ENCODE peak calls at places on chromosomes 4 and X, in ten cellular contexts. C, D, Y, S, K, N, R, Q, F and O are unnamed samples.

GRCh38 chr4:176635372-176636261 is 157.1 kb downstream of the VEGFC start:
- DNase-seq in C (no peak), D (no peak), Y (no peak), S (no peak), K (peak; percentile 87), N (no peak), R (no peak), Q (no peak), F (no peak), O (peak; percentile 49)

GRCh38 chr4:105092768-105093167 is 53.9 kb upstream of the TET2 start:
- DNase-seq in C (no peak), D (no peak), Y (no peak), S (no peak), K (peak; percentile 50), N (no peak), R (no peak), Q (no peak), F (no peak), O (no peak)

GRCh38 chrX:426881-427280 is 40.2 kb upstream of the PPP2R3B start:
- DNase-seq in C (no peak), D (no peak), Y (no peak), S (no peak), K (peak; percentile 55), N (no peak), R (no peak), Q (no peak), F (no peak), O (no peak)

GRCh38 chr4:56654238-56654632 is 26.9 kb downstream of the HOPX start:
- DNase-seq in C (no peak), D (no peak), Y (no peak), S (no peak), K (no peak), N (no peak), R (no peak), Q (no peak), F (no peak), O (no peak)

GRCh38 chr4:17962171-17962570 is 59.4 kb downstream of the LCORL start:
- DNase-seq in C (no peak), D (no peak), Y (no peak), S (no peak), K (peak; percentile 23), N (no peak), R (no peak), Q (no peak), F (no peak), O (no peak)

GRCh38 chrX:32448320-32448719 is 763.0 kb downstream of the DMD start:
- DNase-seq in C (no peak), D (no peak), Y (no peak), S (no peak), K (no peak), N (no peak), R (no peak), Q (no peak), F (no peak), O (no peak)

GRCh38 chr4:96139251-96139929 is 299.5 kb downstream of the PDHA2 start:
- DNase-seq in C (no peak), D (no peak), Y (no peak), S (no peak), K (no peak), N (no peak), R (no peak), Q (no peak), F (no peak), O (no peak)

GRCh38 chr4:5385741-5386251 is 322.6 kb downstream of the EVC2 start:
- DNase-seq in C (no peak), D (no peak), Y (no peak), S (no peak), K (no peak), N (no peak), R (no peak), Q (no peak), F (no peak), O (no peak)

GRCh38 chrX:107747596-107748161 is 27.9 kb downstream of the TSC22D3 start:
- DNase-seq in C (no peak), D (no peak), Y (peak; percentile 10), S (no peak), K (peak; percentile 49), N (no peak), R (no peak), Q (no peak), F (no peak), O (peak; percentile 40)

GRCh38 chrX:132786217-132786616 is 172.2 kb downstream of the HS6ST2 start:
- DNase-seq in C (no peak), D (no peak), Y (no peak), S (no peak), K (no peak), N (no peak), R (no peak), Q (no peak), F (no peak), O (no peak)

GRCh38 chrX:87067795-87068194 is 449.8 kb upstream of the KLHL4 start:
- DNase-seq in C (no peak), D (no peak), Y (no peak), S (no peak), K (no peak), N (no peak), R (no peak), Q (no peak), F (no peak), O (no peak)

GRCh38 chr4:1834047-1834769 is 21.7 kb downstream of the LETM1 start:
- DNase-seq in C (no peak), D (no peak), Y (no peak), S (no peak), K (no peak), N (no peak), R (no peak), Q (no peak), F (no peak), O (no peak)

GRCh38 chr4:48913346-48913745 is 6.8 kb upstream of the OCIAD2 start:
- DNase-seq in C (no peak), D (no peak), Y (peak; percentile 49), S (no peak), K (peak; percentile 85), N (no peak), R (peak; percentile 8), Q (no peak), F (no peak), O (peak; percentile 64)

GRCh38 chrX:55714111-55714510 is 3.4 kb upstream of the RRAGB start:
- DNase-seq in C (no peak), D (no peak), Y (no peak), S (no peak), K (no peak), N (no peak), R (no peak), Q (no peak), F (no peak), O (no peak)

GRCh38 chr4:158169931-158170690 is 2.7 kb downstream of the GASK1B start:
- DNase-seq in C (no peak), D (no peak), Y (no peak), S (no peak), K (no peak), N (no peak), R (no peak), Q (no peak), F (no peak), O (no peak)

GRCh38 chrX:100410901-100411801 is 1.1 kb upstream of the PCDH19 start:
- DNase-seq in C (no peak), D (no peak), Y (no peak), S (peak; percentile 43), K (no peak), N (no peak), R (no peak), Q (no peak), F (no peak), O (no peak)

GRCh38 chr4:164379694-164380093 is 374.2 kb upstream of the SMIM31 start:
- DNase-seq in C (no peak), D (no peak), Y (no peak), S (no peak), K (no peak), N (no peak), R (no peak), Q (no peak), F (no peak), O (no peak)

GRCh38 chr4:77798385-77798784 is 20.8 kb downstream of the CNOT6L start:
- DNase-seq in C (no peak), D (no peak), Y (no peak), S (no peak), K (no peak), N (no peak), R (no peak), Q (no peak), F (no peak), O (no peak)

GRCh38 chr4:187294861-187295260 is 571.2 kb upstream of the FAT1 start:
- DNase-seq in C (no peak), D (no peak), Y (no peak), S (no peak), K (peak; percentile 63), N (no peak), R (no peak), Q (no peak), F (no peak), O (no peak)

GRCh38 chrX:45353462-45353861 is 152.8 kb upstream of the DIPK2B start:
- DNase-seq in C (no peak), D (no peak), Y (no peak), S (no peak), K (peak; percentile 49), N (no peak), R (no peak), Q (no peak), F (no peak), O (peak; percentile 51)

GRCh38 chrX:48045410-48046311 is 25.8 kb downstream of the ZNF630 start:
- DNase-seq in C (no peak), D (no peak), Y (no peak), S (no peak), K (peak; percentile 25), N (no peak), R (no peak), Q (no peak), F (peak; percentile 78), O (peak; percentile 7)

GRCh38 chrX:154775611-154776349 is 13.1 kb downstream of the DKC1 start:
- DNase-seq in C (no peak), D (no peak), Y (no peak), S (no peak), K (peak; percentile 26), N (no peak), R (no peak), Q (no peak), F (no peak), O (no peak)

GRCh38 chrX:123959281-123960063 is 2.0 kb upstream of the STAG2 start:
- DNase-seq in C (peak; percentile 67), D (peak; percentile 9), Y (no peak), S (no peak), K (peak; percentile 52), N (peak; percentile 8), R (no peak), Q (no peak), F (peak; percentile 81), O (no peak)

GRCh38 chr4:187321741-187322140 is 598.1 kb upstream of the FAT1 start:
- DNase-seq in C (no peak), D (no peak), Y (no peak), S (no peak), K (no peak), N (no peak), R (no peak), Q (no peak), F (no peak), O (no peak)

GRCh38 chrX:153882086-153882498 is 3.9 kb downstream of the L1CAM start:
- DNase-seq in C (no peak), D (no peak), Y (no peak), S (no peak), K (peak; percentile 75), N (no peak), R (no peak), Q (no peak), F (peak; percentile 67), O (no peak)

GRCh38 chr4:53507671-53508286 is 83.5 kb downstream of the LNX1 start:
- DNase-seq in C (no peak), D (no peak), Y (no peak), S (peak; percentile 61), K (no peak), N (no peak), R (no peak), Q (no peak), F (peak; percentile 76), O (peak; percentile 74)

GRCh38 chrX:77788050-77788449 is 2.0 kb upstream of the ATRX start:
- DNase-seq in C (no peak), D (no peak), Y (no peak), S (no peak), K (peak; percentile 63), N (no peak), R (peak; percentile 13), Q (peak; percentile 7), F (no peak), O (no peak)

GRCh38 chrX:10526442-10526841 is 93.9 kb downstream of the MID1 start:
- DNase-seq in C (no peak), D (no peak), Y (no peak), S (no peak), K (peak; percentile 45), N (no peak), R (no peak), Q (no peak), F (no peak), O (no peak)